ENCODE peak calls at places on chromosomes 2 and 18, in four cellular contexts. G is WTC11, W is K562, Q is HepG2. F is an unnamed sample.

GRCh38 chr2:159118859-159119510 is 150.5 kb downstream of the TANC1 start:
- DNase-seq in W (no peak), G (no peak), Q (no peak), F (no peak)

GRCh38 chr2:162929571-162929970 is 91.0 kb upstream of the KCNH7 start:
- DNase-seq in Q (no peak), G (no peak), W (no peak), F (no peak)

GRCh38 chr18:55420977-55421611 is 166.9 kb downstream of the TCF4 start:
- DNase-seq in W (no peak), G (no peak), Q (no peak), F (no peak)

GRCh38 chr18:7919565-7919964 is 352.4 kb downstream of the PTPRM start:
- DNase-seq in Q (peak), W (no peak), G (no peak), F (no peak)

GRCh38 chr2:135948642-135949355 is 36.6 kb downstream of the DARS1 start:
- DNase-seq in W (peak), G (no peak), Q (no peak), F (no peak)

GRCh38 chr2:113206251-113206650 is 32.5 kb downstream of the PSD4 start:
- DNase-seq in W (no peak), G (no peak), Q (no peak), F (no peak)

GRCh38 chr2:50607746-50608145 is 424.2 kb downstream of the NRXN1 start:
- DNase-seq in Q (no peak), W (no peak), G (no peak), F (no peak)

GRCh38 chr2:241811952-241812729 is 3.1 kb downstream of the NEU4 start:
- DNase-seq in G (no peak), W (no peak), Q (no peak), F (no peak)

GRCh38 chr2:229612395-229612971 is 101.9 kb downstream of the DNER start:
- DNase-seq in G (no peak), W (no peak), Q (no peak), F (no peak)

GRCh38 chr2:50492452-50492851 is 539.5 kb downstream of the NRXN1 start:
- DNase-seq in G (peak), W (peak), Q (peak), F (peak)

DNA sequence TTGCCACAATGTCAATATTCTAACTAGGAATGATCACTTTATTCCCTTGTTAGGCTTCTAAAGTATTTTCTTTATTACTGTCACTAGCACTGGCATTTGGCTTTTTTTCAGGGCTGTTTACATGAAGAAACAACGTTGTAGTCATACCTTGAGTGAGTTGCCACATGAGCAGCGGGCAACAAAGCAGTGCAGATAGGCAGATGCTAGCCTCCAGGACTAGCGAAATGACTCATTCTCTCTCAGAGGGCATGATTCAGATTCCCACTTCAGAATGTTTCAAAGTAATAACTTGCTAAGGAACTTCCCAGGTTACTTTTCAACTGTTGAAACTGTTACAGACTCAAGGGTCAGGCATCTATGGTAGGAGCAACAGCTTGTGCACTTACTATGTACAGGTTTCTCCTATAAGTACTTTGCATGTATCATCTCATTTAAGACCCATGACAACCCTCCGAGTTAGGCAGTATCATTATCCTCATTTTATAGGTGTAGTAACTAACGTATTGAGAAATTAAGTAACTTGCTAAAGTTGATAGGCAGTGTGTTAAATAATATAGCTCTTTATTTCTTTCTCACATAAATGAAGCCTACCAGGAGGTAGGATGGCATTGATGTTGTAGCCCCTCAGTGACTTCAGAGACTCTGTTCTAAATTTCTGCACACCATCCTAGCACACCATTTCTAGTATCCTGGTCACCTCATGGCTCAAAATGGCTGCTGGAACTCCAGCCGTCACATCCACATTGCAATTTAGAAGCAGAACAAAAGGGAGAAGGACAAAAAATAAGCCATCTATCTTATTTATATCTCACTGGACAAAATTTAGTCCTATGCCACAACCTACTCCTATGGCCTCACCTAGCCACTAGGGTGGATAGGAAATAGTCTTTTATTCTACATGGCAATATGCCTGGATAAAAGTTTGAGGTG is 83.3 kb downstream of the ICOS start:
- DNase-seq in W (no peak), G (no peak), Q (no peak), F (no peak)
- TF ChIP-seq ELF4 in W (no peak), G (no peak), Q (no peak), F (no peak)

GRCh38 chr18:48002933-48003365 is 72.5 kb upstream of the SMAD2 start:
- DNase-seq in Q (no peak), W (no peak), G (no peak), F (no peak)
- TF ChIP-seq ELF4 in Q (no peak), W (no peak), G (no peak), F (no peak)

GRCh38 chr2:98936133-98936916 is at the start of gene CRACDL:
- DNase-seq in W (no peak), G (peak), Q (no peak), F (peak)
- TF ChIP-seq ELF4 in W (no peak), G (no peak), Q (no peak), F (no peak)

GRCh38 chr2:209423562-209424541 is at the start of gene MAP2:
- DNase-seq in Q (peak), W (peak), G (peak), F (peak)
- TF ChIP-seq ELF4 in Q (no peak), W (no peak), G (no peak), F (no peak)

GRCh38 chr2:151992582-151992981 is 106.3 kb downstream of the CACNB4 start:
- DNase-seq in G (no peak), W (no peak), Q (no peak), F (no peak)
- TF ChIP-seq ELF4 in G (no peak), W (no peak), Q (no peak), F (no peak)

F was measured in HEK293T.